ENCODE peak calls at places on chromosomes 12 and 14, in seven cellular contexts. F is NCI-H446; W is GM13977; A is AG10803; R is NT2/D1; L is amniotic stem cell; G is stimulated activated CD8-positive, alpha-beta memory T cell treated with anti-CD3 and anti-CD28 coated beads, Interleukin-15, amount 100 ng/mL, for 24 hours. V is an unnamed sample.

GRCh38 chr12:49671051-49671765 is 36.0 kb downstream of the FMNL3 start:
- DNase-seq in F (no peak), W (no peak), A (no peak), R (no peak), L (no peak), G (no peak), V (no peak)

GRCh38 chr14:33756833-33757232 is 194.0 kb downstream of the EGLN3 start:
- DNase-seq in F (no peak), W (no peak), A (no peak), R (no peak), L (no peak), G (no peak), V (no peak)

GRCh38 chr12:110084314-110085015 is 36.1 kb upstream of the C12orf76 start:
- DNase-seq in F (no peak), W (no peak), A (peak), R (no peak), L (no peak), G (no peak), V (no peak)

GRCh38 chr12:10031771-10032175 is 1.3 kb downstream of the CLEC9A start:
- DNase-seq in F (no peak), W (no peak), A (peak), R (peak), L (no peak), G (no peak), V (peak)

GRCh38 chr12:115709410-115710065 is 568.0 kb downstream of the MED13L start:
- DNase-seq in F (peak), W (no peak), A (peak), R (no peak), L (no peak), G (no peak), V (no peak)

GRCh38 chr12:58529114-58529665 is 391.1 kb downstream of the LRIG3 start:
- DNase-seq in F (no peak), W (no peak), A (peak), R (no peak), L (no peak), G (no peak), V (peak)

GRCh38 chr12:130863298-130863697 is 8.6 kb upstream of the RAN start:
- DNase-seq in F (no peak), W (no peak), A (no peak), R (no peak), L (no peak), G (no peak), V (no peak)

GRCh38 chr14:52313903-52314481 is at the start of gene PTGER2:
- DNase-seq in F (no peak), W (peak), A (peak), R (no peak), L (peak), G (peak), V (no peak)

GRCh38 chr12:6697584-6698351 is 2.8 kb downstream of the PIANP start:
- DNase-seq in F (peak), W (peak), A (peak), R (peak), L (peak), G (no peak), V (peak)